ENCODE peak calls at places on chromosomes 11 and 22, in seven cellular contexts. Z, E, A, D, Q, M and B are unnamed samples.

GRCh38 chr11:61769169-61769920 is 16.9 kb downstream of the MYRF start:
- DNase-seq in Z (peak), M (no peak), Q (peak), A (no peak), E (no peak), D (no peak), B (no peak)

GRCh38 chr11:93694109-93694508 is 32.6 kb downstream of the CEP295 start:
- DNase-seq in M (no peak), E (no peak), A (no peak), Q (no peak), Z (no peak), D (no peak), B (no peak)

GRCh38 chr11:44627911-44628729 is 62.7 kb downstream of the CD82 start:
- DNase-seq in A (peak), E (peak), M (no peak), D (peak), Z (peak), Q (peak), B (no peak)

GRCh38 chr11:72413914-72414628 is 20.3 kb downstream of the CLPB start:
- DNase-seq in Q (peak), Z (peak), A (peak), D (peak), E (peak), M (peak), B (peak)

GRCh38 chr11:96426356-96427103 is 36.7 kb downstream of the JRKL start:
- DNase-seq in Z (peak), Q (peak), D (no peak), A (peak), E (no peak), M (no peak), B (no peak)

GRCh38 chr22:34410111-34410510 is 489.8 kb upstream of the LARGE1 start:
- DNase-seq in D (no peak), E (no peak), Q (no peak), Z (no peak), A (no peak), M (no peak), B (no peak)

GRCh38 chr11:73201249-73201648 is 16.8 kb upstream of the P2RY2 start:
- DNase-seq in Z (no peak), D (no peak), A (no peak), M (no peak), Q (peak), E (peak), B (no peak)

GRCh38 chr22:38417252-38418060 is 37.5 kb downstream of the KCNJ4 start:
- DNase-seq in M (no peak), Q (no peak), E (peak), A (no peak), Z (no peak), D (peak), B (no peak)

GRCh38 chr11:37995886-37996285 is 1397.8 kb upstream of the RAG2 start:
- DNase-seq in Q (no peak), Z (no peak), E (no peak), D (no peak), A (no peak), M (no peak), B (no peak)

GRCh38 chr22:48800036-48800885 is 1027.4 kb downstream of the BRD1 start:
- DNase-seq in A (no peak), M (no peak), Q (no peak), Z (no peak), D (peak), E (peak), B (no peak)

GRCh38 chr11:39236916-39237315 is 2222.5 kb downstream of the LRRC4C start:
- DNase-seq in D (no peak), A (no peak), E (no peak), Z (peak), Q (no peak), M (no peak), B (no peak)

GRCh38 chr22:33112606-33113005 is 54.4 kb upstream of the SYN3 start:
- DNase-seq in D (no peak), Z (no peak), Q (no peak), M (no peak), E (no peak), A (no peak), B (no peak)

GRCh38 chr11:1458340-1459218 is 28.0 kb downstream of the MOB2 start:
- DNase-seq in A (peak), M (peak), E (peak), D (no peak), Q (peak), Z (peak), B (no peak)

GRCh38 chr11:65854161-65854592 is 3.8 kb downstream of the CFL1 start:
- DNase-seq in D (no peak), Z (no peak), M (no peak), E (peak), A (no peak), Q (no peak), B (no peak)

GRCh38 chr22:42317691-42318547 is 47.5 kb upstream of the TCF20 start:
- DNase-seq in D (no peak), M (no peak), E (no peak), Z (no peak), A (peak), Q (no peak), B (no peak)

GRCh38 chr11:112996924-112997323 is 35.7 kb downstream of the NCAM1 start:
- DNase-seq in A (no peak), E (no peak), Q (no peak), M (no peak), Z (no peak), D (no peak), B (no peak)

GRCh38 chr11:22670803-22671202 is 4.4 kb downstream of the GAS2 start:
- DNase-seq in Z (no peak), D (no peak), Q (peak), A (peak), E (no peak), M (no peak), B (no peak)

GRCh38 chr11:78228467-78228866 is 39.7 kb downstream of the USP35 start:
- DNase-seq in Z (peak), M (no peak), A (peak), E (peak), Q (peak), D (no peak), B (no peak)

GRCh38 chr11:280762-281485 is 2.7 kb downstream of the NLRP6 start:
- DNase-seq in Q (no peak), D (no peak), Z (no peak), E (no peak), M (no peak), A (no peak), B (no peak)